ENCODE peak calls at places on chromosomes 7 and 10, in five cellular contexts. O is HEK293T, V is GM12878, L is K562, D is HepG2. K is an unnamed sample.

GRCh38 chr10:80170026-80170425 is 35.3 kb downstream of the ANXA11 start:
- DNase-seq in O (no peak), V (no peak), L (no peak), D (no peak), K (no peak)

GRCh38 chr7:37342665-37343471 is 105.8 kb downstream of the ELMO1 start:
- DNase-seq in O (no peak), V (peak), L (peak), D (no peak), K (peak)

GRCh38 chr10:110947061-110947595 is 27.7 kb downstream of the SHOC2 start:
- DNase-seq in O (no peak), V (no peak), L (no peak), D (no peak), K (no peak)

GRCh38 chr7:98241674-98242241 is 10.3 kb downstream of the TECPR1 start:
- DNase-seq in O (no peak), V (no peak), L (no peak), D (no peak), K (no peak)

GRCh38 chr10:127738512-127739424 is 1.8 kb downstream of the FOXI2 start:
- DNase-seq in O (no peak), V (no peak), L (no peak), D (no peak), K (peak)

GRCh38 chr7:34612671-34613070 is 45.3 kb upstream of the NPSR1 start:
- DNase-seq in O (no peak), V (no peak), L (no peak), D (peak), K (no peak)

GRCh38 chr7:137915266-137915665 is 68.5 kb upstream of the DGKI start:
- DNase-seq in O (no peak), V (no peak), L (no peak), D (no peak), K (no peak)

GRCh38 chr7:28835800-28836199 is 122.3 kb downstream of the TRIL start:
- DNase-seq in O (no peak), V (no peak), L (no peak), D (no peak), K (no peak)

GRCh38 chr7:27138987-27139334 is 4.5 kb downstream of the HOXA5 start:
- DNase-seq in O (no peak), V (no peak), L (no peak), D (no peak), K (no peak)

GRCh38 chr7:18049262-18049661 is 21.6 kb upstream of the PRPS1L1 start:
- DNase-seq in O (no peak), V (no peak), L (no peak), D (no peak), K (no peak)

GRCh38 chr10:79387974-79388850 is 40.9 kb downstream of the PPIF start:
- DNase-seq in O (no peak), V (no peak), L (peak), D (no peak), K (peak)

GRCh38 chr7:19146699-19147098 is 1.5 kb upstream of the FERD3L start:
- DNase-seq in O (peak), V (no peak), L (peak), D (no peak), K (peak)

GRCh38 chr10:46251857-46252847 is 34.6 kb upstream of the ANTXRL start:
- DNase-seq in O (no peak), V (no peak), L (no peak), D (no peak), K (no peak)

GRCh38 chr7:126228356-126229061 is 1024.2 kb downstream of the GRM8 start:
- DNase-seq in O (no peak), V (no peak), L (no peak), D (no peak), K (no peak)

GRCh38 chr7:135448753-135449152 is 61.1 kb downstream of the CNOT4 start:
- DNase-seq in O (no peak), V (no peak), L (no peak), D (no peak), K (no peak)

GRCh38 chr10:116014859-116015258 is 258.1 kb downstream of the GFRA1 start:
- DNase-seq in O (no peak), V (no peak), L (no peak), D (no peak), K (no peak)

GRCh38 chr10:133249094-133249780 is 11.6 kb downstream of the VENTX start:
- DNase-seq in O (no peak), V (no peak), L (no peak), D (no peak), K (no peak)

GRCh38 chr10:69409968-69410367 is 6.8 kb downstream of the TACR2 start:
- DNase-seq in O (no peak), V (peak), L (peak), D (no peak), K (no peak)

GRCh38 chr10:110893559-110894179 is 21.9 kb downstream of the PDCD4 start:
- DNase-seq in O (peak), V (no peak), L (peak), D (peak), K (peak)

GRCh38 chr10:79099898-79100448 is 31.2 kb downstream of the ZMIZ1 start:
- DNase-seq in O (no peak), V (no peak), L (no peak), D (no peak), K (no peak)

GRCh38 chr10:24153016-24153415 is 55.9 kb upstream of the KIAA1217 start:
- DNase-seq in O (no peak), V (no peak), L (no peak), D (no peak), K (no peak)

GRCh38 chr10:115355162-115355760 is 262.1 kb downstream of the ATRNL1 start:
- DNase-seq in O (peak), V (peak), L (peak), D (peak), K (peak)

GRCh38 chr10:81108516-81109199 is 571.0 kb downstream of the SH2D4B start:
- DNase-seq in O (no peak), V (peak), L (no peak), D (no peak), K (no peak)

GRCh38 chr7:87152897-87153641 is 816 bp downstream of the DMTF1 start:
- DNase-seq in O (peak), V (no peak), L (peak), D (peak), K (no peak)

GRCh38 chr10:58435297-58435696 is 50.1 kb downstream of the TFAM start:
- DNase-seq in O (peak), V (no peak), L (peak), D (peak), K (no peak)

GRCh38 chr7:79282882-79283602 is 170.4 kb downstream of the MAGI2 start:
- DNase-seq in O (no peak), V (no peak), L (no peak), D (peak), K (no peak)

GRCh38 chr10:5526691-5527331 is 2.0 kb downstream of the CALML3 start:
- DNase-seq in O (no peak), V (no peak), L (no peak), D (no peak), K (no peak)
- TF ChIP-seq FOXM1 in O (no peak), V (no peak), L (no peak), D (no peak), K (no peak)

GRCh38 chr10:123496336-123496735 is 169.8 kb upstream of the GPR26 start:
- DNase-seq in O (no peak), V (no peak), L (no peak), D (no peak), K (no peak)
- TF ChIP-seq FOXM1 in O (no peak), V (no peak), L (no peak), D (no peak), K (no peak)

DNA sequence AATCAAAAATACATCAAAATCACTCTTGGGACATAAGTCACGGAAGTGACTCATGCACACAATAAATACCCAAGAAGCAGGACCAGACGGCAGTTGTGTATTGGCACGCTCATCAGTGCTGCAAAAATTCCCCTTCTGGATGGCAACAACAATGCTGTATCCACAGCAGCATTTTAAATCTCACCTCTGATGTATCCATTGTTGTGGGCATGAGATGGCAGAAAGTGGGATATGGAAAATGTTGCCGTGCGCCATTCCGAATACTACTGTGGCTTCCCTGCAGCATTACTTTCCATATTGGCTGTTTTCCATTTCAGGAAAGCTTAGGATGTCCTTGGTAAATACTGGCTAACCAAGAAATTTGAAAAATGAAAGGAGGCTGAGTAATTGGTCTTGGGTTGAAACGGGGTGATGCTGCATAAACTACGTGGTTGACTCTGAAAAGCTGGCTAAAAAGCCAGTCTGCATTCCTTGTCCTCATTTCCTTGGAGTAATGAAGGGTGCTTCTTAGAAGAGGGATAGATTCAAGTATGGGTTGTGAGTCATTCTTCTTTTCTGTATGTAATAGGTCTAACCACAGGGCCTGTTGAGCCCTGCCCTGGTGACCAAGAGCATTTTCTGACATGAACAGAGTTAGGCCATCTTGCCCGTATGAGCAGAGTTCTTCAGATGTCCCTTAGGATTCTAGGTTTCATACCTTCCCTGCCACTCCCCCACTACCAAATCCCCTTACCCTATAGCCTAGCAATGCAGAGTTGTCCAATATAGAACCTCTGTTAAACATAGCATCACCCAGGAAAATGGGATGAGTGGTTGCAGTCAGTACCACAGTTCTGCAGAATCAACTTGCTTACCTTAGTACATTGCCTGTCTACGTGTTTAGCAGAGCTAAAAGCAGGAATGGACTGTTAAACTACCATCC is 36.3 kb upstream of the TOMM7 start:
- DNase-seq in O (no peak), V (no peak), L (peak), D (no peak), K (no peak)
- TF ChIP-seq FOXM1 in O (no peak), V (peak), L (no peak), D (no peak), K (peak)

GRCh38 chr7:94289071-94289470 is 105.6 kb upstream of the COL1A2 start:
- DNase-seq in O (peak), V (no peak), L (peak), D (peak), K (peak)
- TF ChIP-seq FOXM1 in O (no peak), V (no peak), L (no peak), D (no peak), K (no peak)

GRCh38 chr10:132224343-132225072 is 37.8 kb downstream of the DPYSL4 start:
- DNase-seq in O (no peak), V (no peak), L (peak), D (no peak), K (no peak)

GRCh38 chr10:132223611-132224342 is 37.0 kb downstream of the DPYSL4 start:
- DNase-seq in O (no peak), V (no peak), L (no peak), D (no peak), K (no peak)

GRCh38 chr10:132225073-132225848 is 38.5 kb downstream of the DPYSL4 start:
- DNase-seq in O (no peak), V (no peak), L (no peak), D (no peak), K (no peak)

GRCh38 chr10:132222726-132223125 is 36.0 kb downstream of the DPYSL4 start:
- DNase-seq in O (no peak), V (no peak), L (no peak), D (no peak), K (no peak)

DNA sequence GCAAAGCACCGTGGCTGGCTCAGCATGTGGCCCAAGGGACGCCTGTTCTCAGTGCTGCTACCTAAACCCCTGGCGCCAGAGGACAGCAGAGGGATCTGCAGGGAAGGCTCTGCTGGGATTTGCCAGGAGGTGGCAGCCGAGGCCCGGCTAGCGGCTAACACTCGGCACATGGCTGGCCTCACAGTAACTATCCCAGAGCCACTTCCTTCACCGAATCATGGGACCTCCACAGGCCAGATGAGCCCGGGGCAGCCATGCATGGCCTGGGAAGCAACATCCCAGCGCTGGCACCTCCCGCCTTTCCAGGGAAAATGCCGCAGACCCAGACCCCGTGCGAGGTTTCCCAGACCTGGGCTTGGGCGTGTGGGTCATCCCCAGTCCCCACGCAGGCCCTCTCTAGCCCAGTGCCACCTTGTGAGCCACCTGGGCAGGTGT is 36.4 kb downstream of the DPYSL4 start:
- DNase-seq in O (peak), V (peak), L (peak), D (peak), K (peak)
- TF ChIP-seq FOXM1 in O (no peak), V (no peak), L (no peak), D (no peak), K (no peak)

GRCh38 chr10:51498424-51498823 is 201.0 kb downstream of the CSTF2T start:
- DNase-seq in O (no peak), V (no peak), L (no peak), D (no peak), K (no peak)

GRCh38 chr10:51501396-51501795 is 198.0 kb downstream of the CSTF2T start:
- DNase-seq in O (no peak), V (no peak), L (no peak), D (no peak), K (no peak)

GRCh38 chr10:51507476-51507875 is 191.9 kb downstream of the CSTF2T start:
- DNase-seq in O (no peak), V (no peak), L (no peak), D (no peak), K (no peak)

GRCh38 chr10:51503378-51503777 is 196.0 kb downstream of the CSTF2T start:
- DNase-seq in O (no peak), V (no peak), L (no peak), D (no peak), K (no peak)

DNA sequence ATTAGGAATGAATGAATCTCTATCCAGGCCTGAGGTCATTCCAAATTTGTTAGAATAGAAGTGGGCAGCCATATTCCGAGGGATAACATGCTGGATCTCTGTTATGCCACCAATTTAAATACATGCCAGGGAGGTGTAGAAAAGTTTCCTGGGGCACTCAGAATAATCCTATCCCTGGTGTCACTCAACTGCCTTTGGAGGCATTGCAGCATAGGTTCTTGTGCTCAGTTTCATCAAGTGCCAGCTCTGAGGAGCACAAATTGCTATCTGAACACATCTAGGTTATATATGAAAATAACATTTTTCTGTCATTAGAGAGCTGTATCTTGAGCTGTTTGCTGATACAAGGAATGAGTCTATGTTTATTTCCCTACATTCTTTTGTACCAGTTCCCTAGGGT is 197.3 kb downstream of the CSTF2T start:
- DNase-seq in O (no peak), V (no peak), L (no peak), D (no peak), K (no peak)
- TF ChIP-seq FOXM1 in O (no peak), V (no peak), L (no peak), D (no peak), K (no peak)

GRCh38 chr7:101986335-101986734 is 168.9 kb downstream of the CUX1 start:
- DNase-seq in O (no peak), V (no peak), L (no peak), D (no peak), K (no peak)
- TF ChIP-seq FOXM1 in O (no peak), V (no peak), L (no peak), D (no peak), K (no peak)

GRCh38 chr10:89391882-89392756 is at the start of gene IFIT1:
- DNase-seq in O (peak), V (peak), L (peak), D (peak), K (peak)

GRCh38 chr10:89389254-89389653 is 3.2 kb upstream of the IFIT1 start:
- DNase-seq in O (no peak), V (no peak), L (peak), D (peak), K (peak)

GRCh38 chr10:89393898-89394297 is 1.5 kb downstream of the IFIT1 start:
- DNase-seq in O (no peak), V (no peak), L (no peak), D (no peak), K (no peak)

GRCh38 chr10:89392974-89393373 is 551 bp downstream of the IFIT1 start:
- DNase-seq in O (no peak), V (no peak), L (no peak), D (no peak), K (no peak)

GRCh38 chr10:89390875-89391576 is 1.4 kb upstream of the IFIT1 start:
- DNase-seq in O (no peak), V (no peak), L (no peak), D (no peak), K (no peak)
- TF ChIP-seq FOXM1 in O (no peak), V (no peak), L (no peak), D (no peak), K (no peak)

GRCh38 chr7:100968650-100969049 is 715 bp upstream of the MUC12 start:
- DNase-seq in O (no peak), V (no peak), L (no peak), D (no peak), K (no peak)
- TF ChIP-seq FOXM1 in O (no peak), V (no peak), L (no peak), D (no peak), K (no peak)

GRCh38 chr10:27743736-27744477 is 1.7 kb downstream of the MKX start:
- DNase-seq in O (no peak), V (no peak), L (no peak), D (no peak), K (peak)
- TF ChIP-seq FOXM1 in O (no peak), V (no peak), L (no peak), D (no peak), K (no peak)

K was measured in SK-N-SH.